ENCODE peak calls at places on chromosome X, in four cellular contexts. V is A549, Y is K562, G is H1. F is an unnamed sample.
A peak's percentile ranks its signal among the peaks of the same experiment; 100 is the strongest.

GRCh38 chrX:72297953-72298730 is 7.6 kb downstream of the CITED1 start:
- DNase-seq in V (peak; percentile 56), G (no peak), Y (peak; percentile 46), F (peak; percentile 16)

GRCh38 chrX:23333842-23334535 is 660 bp upstream of the PTCHD1 start:
- DNase-seq in G (no peak), V (no peak), Y (no peak), F (no peak)

GRCh38 chrX:150887906-150888465 is 10.5 kb downstream of the CD99L2 start:
- DNase-seq in G (no peak), V (peak; percentile 18), Y (no peak), F (no peak)

GRCh38 chrX:37314526-37314925 is 34.6 kb upstream of the PRRG1 start:
- DNase-seq in G (no peak), Y (no peak), V (no peak), F (no peak)

GRCh38 chrX:44785652-44786051 is 58.2 kb upstream of the DUSP21 start:
- DNase-seq in G (no peak), Y (no peak), V (peak; percentile 26), F (no peak)

GRCh38 chrX:63561425-63561824 is 210.3 kb upstream of the SPIN4 start:
- DNase-seq in G (no peak), V (no peak), Y (peak; percentile 3), F (no peak)

GRCh38 chrX:106917830-106918500 is 2.2 kb upstream of the CLDN2 start:
- DNase-seq in G (no peak), Y (no peak), V (peak; percentile 84), F (no peak)

GRCh38 chrX:19372170-19373033 is 28.7 kb downstream of the PDHA1 start:
- DNase-seq in V (peak; percentile 61), G (no peak), Y (peak; percentile 68), F (peak; percentile 32)

GRCh38 chrX:17032351-17032750 is 85.9 kb downstream of the REPS2 start:
- DNase-seq in V (peak; percentile 8), G (no peak), Y (no peak), F (no peak)

GRCh38 chrX:140507982-140508305 is 3.1 kb upstream of the SOX3 start:
- DNase-seq in V (no peak), Y (no peak), G (no peak), F (no peak)

GRCh38 chrX:16160729-16161128 is 6.6 kb upstream of the MAGEB17 start:
- DNase-seq in V (peak; percentile 53), G (no peak), Y (no peak), F (peak; percentile 1)

GRCh38 chrX:18640686-18641085 is 31.2 kb downstream of the RS1 start:
- DNase-seq in G (no peak), V (no peak), Y (peak; percentile 3), F (no peak)

GRCh38 chrX:38117485-38117884 is 103.2 kb downstream of the SRPX start:
- DNase-seq in G (no peak), Y (no peak), V (no peak), F (no peak)

GRCh38 chrX:104668550-104668949 is 102.6 kb downstream of the IL1RAPL2 start:
- DNase-seq in V (peak; percentile 4), G (no peak), Y (no peak), F (no peak)

GRCh38 chrX:53080628-53081580 is 1.3 kb upstream of the TSPYL2 start:
- DNase-seq in V (no peak), Y (no peak), G (no peak), F (no peak)

GRCh38 chrX:16185725-16186136 is 18.4 kb downstream of the MAGEB17 start:
- DNase-seq in V (peak; percentile 39), G (no peak), Y (peak; percentile 30), F (no peak)

GRCh38 chrX:146173742-146174141 is 356.1 kb downstream of the SLITRK2 start:
- DNase-seq in V (no peak), G (no peak), Y (no peak), F (no peak)

GRCh38 chrX:40539214-40540142 is 41.3 kb upstream of the ATP6AP2 start:
- DNase-seq in V (no peak), G (no peak), Y (peak; percentile 64), F (no peak)

GRCh38 chrX:34884693-34885277 is 57.8 kb upstream of the FAM47B start:
- DNase-seq in G (no peak), Y (no peak), V (peak; percentile 73), F (no peak)

GRCh38 chrX:18149454-18149853 is 71.2 kb downstream of the BEND2 start:
- DNase-seq in V (peak; percentile 66), G (no peak), Y (no peak), F (peak; percentile 3)

GRCh38 chrX:23694606-23695005 is 27.3 kb downstream of the PRDX4 start:
- DNase-seq in G (no peak), V (peak; percentile 77), Y (peak; percentile 67), F (peak; percentile 39)

GRCh38 chrX:44795945-44796450 is 47.8 kb upstream of the DUSP21 start:
- DNase-seq in Y (no peak), V (no peak), G (no peak), F (no peak)

GRCh38 chrX:55839480-55839879 is 121.9 kb downstream of the RRAGB start:
- DNase-seq in G (peak; percentile 9), Y (no peak), V (peak; percentile 1), F (no peak)

DNA sequence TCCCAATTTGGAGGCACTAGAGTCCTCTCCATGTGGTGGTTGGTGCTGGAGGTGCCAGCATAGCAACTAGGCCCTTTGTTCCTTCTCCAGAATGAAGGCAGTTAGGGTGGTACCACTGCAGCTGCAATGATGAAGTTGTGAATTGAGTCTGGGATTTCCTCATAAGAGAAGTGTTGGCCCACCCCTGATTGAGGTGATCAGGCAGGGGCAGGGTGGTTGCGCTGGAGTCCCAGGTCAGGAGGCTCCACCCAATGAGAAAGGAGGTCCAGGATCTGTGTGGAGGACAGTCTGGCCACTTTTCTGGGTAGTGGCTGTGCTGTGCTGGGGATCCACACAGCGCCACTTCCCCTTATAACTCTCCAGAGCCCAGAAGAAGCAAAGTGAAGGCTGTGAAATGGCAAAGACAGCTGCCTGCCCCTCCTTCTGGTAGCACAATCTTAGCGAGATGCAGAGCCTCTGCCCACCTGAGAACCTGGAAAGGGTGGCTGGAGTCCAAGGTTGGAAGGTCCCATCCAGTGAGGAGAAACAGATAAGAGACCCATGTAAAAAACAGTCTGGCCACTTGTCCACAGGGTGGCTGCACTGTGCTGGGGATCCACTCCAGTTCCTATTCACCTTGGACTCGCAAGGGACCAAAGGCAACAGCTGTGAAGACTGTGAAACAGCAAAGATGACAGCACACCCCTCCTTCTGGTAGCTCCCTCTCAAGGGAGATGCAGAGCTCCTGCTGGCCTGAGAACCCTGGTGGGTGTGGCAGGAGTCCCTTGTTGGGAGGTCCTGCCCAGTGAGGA is 124.6 kb downstream of the RRAGB start:
- DNase-seq in G (no peak), Y (no peak), V (no peak), F (no peak)
- TF ChIP-seq PHF8 in G (no peak), Y (no peak), V (no peak), F (no peak)

DNA sequence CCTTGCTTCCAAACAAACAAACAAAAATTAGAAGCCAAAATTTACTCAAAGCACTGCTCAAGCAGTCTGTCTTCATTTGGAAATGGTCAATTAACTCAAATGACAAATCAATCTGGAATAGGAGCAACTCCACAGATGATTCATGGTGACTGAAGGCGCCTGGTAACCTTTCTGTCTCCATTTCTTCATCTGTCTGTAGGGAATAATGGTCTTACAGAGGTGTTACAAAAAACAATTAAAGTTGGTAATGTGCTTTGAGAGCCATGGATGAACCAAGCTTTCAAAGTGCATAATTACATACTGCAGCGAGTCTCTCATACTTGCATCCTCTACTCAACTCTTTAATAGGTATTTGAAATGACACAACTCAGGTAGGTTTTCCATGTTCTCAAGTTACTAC is 38.3 kb upstream of the STAG2 start:
- DNase-seq in G (no peak), Y (no peak), V (no peak), F (no peak)
- TF ChIP-seq PHF8 in G (no peak), Y (no peak), V (no peak), F (no peak)

GRCh38 chrX:129779747-129780146 is at the start of gene SASH3:
- DNase-seq in V (no peak), Y (no peak), G (no peak), F (no peak)
- TF ChIP-seq PHF8 in V (no peak), Y (no peak), G (no peak), F (no peak)

GRCh38 chrX:148499638-148500427 is 584 bp upstream of the AFF2 start:
- DNase-seq in V (no peak), Y (no peak), G (no peak), F (no peak)

GRCh38 chrX:148498067-148498466 is 2.4 kb upstream of the AFF2 start:
- DNase-seq in V (no peak), G (no peak), Y (no peak), F (no peak)

GRCh38 chrX:148501121-148502066 is 977 bp downstream of the AFF2 start:
- DNase-seq in G (no peak), Y (no peak), V (no peak), F (no peak)

GRCh38 chrX:148504412-148504950 is 4.1 kb downstream of the AFF2 start:
- DNase-seq in V (no peak), Y (no peak), G (no peak), F (peak; percentile 2)

GRCh38 chrX:148500428-148501120 is at the start of gene AFF2:
- DNase-seq in Y (no peak), V (peak; percentile 8), G (no peak), F (no peak)
- TF ChIP-seq PHF8 in Y (no peak), V (no peak), G (no peak), F (no peak)

GRCh38 chrX:132842839-132843238 is 115.6 kb downstream of the HS6ST2 start:
- DNase-seq in V (peak; percentile 2), Y (no peak), G (no peak), F (no peak)
- TF ChIP-seq PHF8 in V (no peak), Y (no peak), G (no peak), F (no peak)

DNA sequence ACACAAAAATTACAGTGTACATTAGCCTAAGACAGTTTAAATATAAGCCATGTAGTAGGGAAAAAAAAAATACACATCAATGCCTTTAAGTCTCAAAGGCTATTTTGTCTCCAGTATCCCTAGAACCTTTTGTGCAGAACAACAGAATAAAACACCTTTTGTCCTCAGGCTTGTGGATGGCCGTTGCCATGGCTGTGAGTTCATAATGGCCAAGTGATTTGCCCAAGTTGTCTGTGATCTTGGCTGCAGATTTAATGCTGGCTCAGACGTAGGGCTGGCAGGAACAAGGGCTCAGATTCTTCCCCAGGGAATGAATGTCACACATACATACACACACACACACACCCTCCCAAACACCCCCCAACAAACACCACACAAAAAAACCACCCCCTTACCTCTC is 25.3 kb downstream of the GPM6B start:
- DNase-seq in Y (no peak), V (no peak), G (no peak), F (no peak)
- TF ChIP-seq PHF8 in Y (no peak), V (no peak), G (no peak), F (no peak)

GRCh38 chrX:110311437-110312230 is 6.3 kb downstream of the AMMECR1 start:
- DNase-seq in G (no peak), Y (no peak), V (no peak), F (no peak)
- TF ChIP-seq PHF8 in G (no peak), Y (no peak), V (no peak), F (no peak)

GRCh38 chrX:119488749-119489148 is 20.5 kb downstream of the SLC25A5 start:
- DNase-seq in G (no peak), V (peak; percentile 81), Y (peak; percentile 22), F (peak; percentile 27)
- TF ChIP-seq PHF8 in G (no peak), V (no peak), Y (no peak), F (no peak)

DNA sequence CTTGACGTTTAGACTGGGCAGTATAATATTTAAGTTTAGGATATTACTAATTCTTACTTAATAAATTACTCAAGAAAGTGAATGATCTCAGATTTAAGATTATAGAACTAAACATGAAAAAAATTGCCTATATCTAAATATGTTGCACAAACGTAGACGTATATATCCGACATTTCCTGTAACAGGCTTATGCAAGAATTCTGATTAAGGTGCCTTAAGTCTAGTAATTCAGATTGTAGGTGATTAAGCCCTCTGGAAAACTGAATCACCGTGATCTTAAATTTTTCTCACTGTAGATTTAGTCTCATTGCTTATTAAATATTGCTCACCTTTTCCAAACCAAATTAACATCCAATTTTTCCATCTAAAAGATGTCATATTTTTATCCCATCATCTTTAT is 24.0 kb downstream of the ATXN3L start:
- DNase-seq in Y (no peak), G (no peak), V (no peak), F (no peak)
- TF ChIP-seq PHF8 in Y (no peak), G (no peak), V (no peak), F (no peak)